ENCODE peak calls at places on chromosome 12, in six cellular contexts. V is WTC11, E is hippocampal formation, Y is dermis blood vessel endothelial cell, X is BJ, R is fibroblast of pulmonary artery. L is an unnamed sample.

GRCh38 chr12:67742461-67742860 is 93.9 kb downstream of the DYRK2 start:
- DNase-seq in V (no peak), E (no peak), Y (no peak), X (no peak), R (no peak), L (no peak)

GRCh38 chr12:19894803-19895202 is 455.5 kb downstream of the AEBP2 start:
- DNase-seq in V (no peak), E (no peak), Y (peak; percentile 44), X (no peak), R (peak; percentile 36), L (peak; percentile 61)

GRCh38 chr12:13328535-13328934 is 132.0 kb downstream of the EMP1 start:
- DNase-seq in V (no peak), E (no peak), Y (no peak), X (no peak), R (no peak), L (no peak)

GRCh38 chr12:124233041-124233836 is 61.7 kb upstream of the RFLNA start:
- DNase-seq in V (no peak), E (no peak), Y (peak; percentile 53), X (peak; percentile 52), R (peak; percentile 97), L (no peak)

GRCh38 chr12:3313655-3314305 is 177.2 kb upstream of the PRMT8 start:
- DNase-seq in V (peak; percentile 62), E (no peak), Y (peak; percentile 66), X (no peak), R (peak; percentile 14), L (peak; percentile 100)

GRCh38 chr12:107396991-107397390 is 288.6 kb upstream of the PWP1 start:
- DNase-seq in V (no peak), E (no peak), Y (no peak), X (no peak), R (no peak), L (no peak)

GRCh38 chr12:52358575-52359350 is 8.5 kb downstream of the KRT85 start:
- DNase-seq in V (no peak), E (no peak), Y (no peak), X (no peak), R (no peak), L (no peak)

GRCh38 chr12:118140825-118141224 is 4.9 kb downstream of the PEBP1 start:
- DNase-seq in V (no peak), E (no peak), Y (no peak), X (no peak), R (no peak), L (no peak)

GRCh38 chr12:123075591-123076171 is 75.2 kb downstream of the PITPNM2 start:
- DNase-seq in V (peak; percentile 71), E (no peak), Y (no peak), X (no peak), R (no peak), L (no peak)

GRCh38 chr12:122865268-122866231 is 30.3 kb downstream of the HIP1R start:
- DNase-seq in V (peak; percentile 43), E (no peak), Y (peak; percentile 71), X (no peak), R (peak; percentile 20), L (peak; percentile 86)

GRCh38 chr12:98955284-98955683 is 310.2 kb downstream of the APAF1 start:
- DNase-seq in V (peak; percentile 36), E (no peak), Y (peak; percentile 37), X (no peak), R (peak; percentile 5), L (peak; percentile 91)

GRCh38 chr12:50151047-50151687 is 16.0 kb downstream of the CERS5 start:
- DNase-seq in V (no peak), E (no peak), Y (no peak), X (no peak), R (peak; percentile 52), L (no peak)

GRCh38 chr12:112684742-112685141 is 106.8 kb upstream of the RPH3A start:
- DNase-seq in V (no peak), E (no peak), Y (no peak), X (no peak), R (no peak), L (peak; percentile 60)

GRCh38 chr12:82857276-82857675 is 170.6 kb downstream of the TMTC2 start:
- DNase-seq in V (no peak), E (no peak), Y (peak; percentile 57), X (no peak), R (no peak), L (no peak)

GRCh38 chr12:65487679-65488078 is 209.2 kb downstream of the MSRB3 start:
- DNase-seq in V (no peak), E (no peak), Y (no peak), X (no peak), R (no peak), L (peak; percentile 25)

GRCh38 chr12:54383041-54383609 is 1.4 kb downstream of the ZNF385A start:
- DNase-seq in V (no peak), E (no peak), Y (peak; percentile 53), X (peak; percentile 65), R (peak; percentile 72), L (peak; percentile 49)

GRCh38 chr12:127162307-127162706 is 1104.7 kb upstream of the TMEM132C start:
- DNase-seq in V (no peak), E (no peak), Y (no peak), X (no peak), R (no peak), L (peak; percentile 37)

L was measured in DMS53.